ENCODE peak calls at places on chromosomes 7 and 10, in six cellular contexts. A, U, B, H, W and Y are unnamed samples.

GRCh38 chr10:47376522-47377220 is 7.4 kb downstream of the ZNF488 start:
- DNase-seq in B (no peak), U (peak), H (no peak), A (no peak), W (peak), Y (no peak)

GRCh38 chr7:44796034-44796503 is 412 bp upstream of the PPIA start:
- DNase-seq in U (no peak), W (no peak), B (peak), H (no peak), A (peak), Y (no peak)

GRCh38 chr7:71216211-71216610 is 84.3 kb downstream of the GALNT17 start:
- DNase-seq in W (no peak), B (no peak), A (no peak), U (no peak), H (no peak), Y (no peak)

GRCh38 chr10:70551971-70552422 is 50.5 kb downstream of the PRF1 start:
- DNase-seq in B (peak), U (no peak), H (no peak), W (no peak), A (no peak), Y (no peak)

GRCh38 chr7:1114505-1114904 is 26.6 kb downstream of the GPER1 start:
- DNase-seq in H (no peak), B (no peak), U (no peak), A (no peak), W (peak), Y (no peak)

GRCh38 chr7:131026297-131027003 is 292.4 kb upstream of the KLF14 start:
- DNase-seq in A (no peak), U (no peak), H (no peak), B (peak), W (no peak), Y (no peak)

GRCh38 chr10:52485486-52485885 is 171.4 kb downstream of the DKK1 start:
- DNase-seq in B (no peak), A (no peak), H (no peak), U (no peak), W (no peak), Y (no peak)

GRCh38 chr7:99404235-99404976 is 4.0 kb downstream of the PDAP1 start:
- DNase-seq in H (no peak), A (no peak), W (no peak), U (no peak), B (peak), Y (no peak)

GRCh38 chr10:63665765-63666164 is 144.6 kb downstream of the REEP3 start:
- DNase-seq in W (no peak), U (no peak), A (no peak), H (no peak), B (peak), Y (no peak)

GRCh38 chr7:43058271-43059066 is 54.0 kb upstream of the HECW1 start:
- DNase-seq in B (no peak), H (no peak), A (no peak), W (no peak), U (no peak), Y (no peak)

GRCh38 chr10:86260564-86260963 is 106.0 kb downstream of the GRID1 start:
- DNase-seq in U (no peak), A (no peak), W (no peak), H (no peak), B (no peak), Y (no peak)

GRCh38 chr10:33807527-33808377 is 473.3 kb upstream of the NRP1 start:
- DNase-seq in A (no peak), W (no peak), H (no peak), U (no peak), B (no peak), Y (no peak)